ENCODE peak calls at places on chromosomes 13 and 19, in eight cellular contexts. X is mammary epithelial cell; C is fibroblast of lung; O is naive thymus-derived CD4-positive, alpha-beta T cell; S is left ventricle myocardium inferior; D is pancreas; G is heart left ventricle; U is right cardiac atrium. A is an unnamed sample.

GRCh38 chr13:36297259-36297599 is 385 bp downstream of the CCDC169 start:
- DNase-seq in X (no peak), C (peak; percentile 55), O (no peak), S (no peak), D (no peak), G (no peak), U (no peak), A (no peak)

GRCh38 chr13:36355632-36356031 is 9.4 kb upstream of the SPART start:
- DNase-seq in X (no peak), C (no peak), O (no peak), S (no peak), D (no peak), G (no peak), U (no peak), A (no peak)

GRCh38 chr13:29593605-29594297 is 1.7 kb downstream of the SLC7A1 start:
- DNase-seq in X (no peak), C (no peak), O (no peak), S (no peak), D (no peak), G (no peak), U (no peak), A (no peak)

GRCh38 chr13:64127856-64128255 is 2712.2 kb upstream of the PCDH20 start:
- DNase-seq in X (no peak), C (no peak), O (no peak), S (no peak), D (no peak), G (no peak), U (no peak), A (no peak)

GRCh38 chr19:2089001-2089711 is 7.0 kb downstream of the MOB3A start:
- DNase-seq in X (peak; percentile 93), C (no peak), O (no peak), S (no peak), D (no peak), G (no peak), U (no peak), A (no peak)

GRCh38 chr13:95154441-95154886 is 146.8 kb downstream of the ABCC4 start:
- DNase-seq in X (peak; percentile 50), C (peak; percentile 21), O (no peak), S (no peak), D (no peak), G (no peak), U (no peak), A (no peak)

GRCh38 chr19:16233836-16234551 is 36.3 kb downstream of the AP1M1 start:
- DNase-seq in X (no peak), C (no peak), O (no peak), S (no peak), D (peak; percentile 63), G (no peak), U (no peak), A (no peak)

GRCh38 chr13:21458816-21459701 is at the start of gene ZDHHC20:
- DNase-seq in X (peak; percentile 78), C (peak; percentile 82), O (peak; percentile 88), S (peak; percentile 92), D (peak; percentile 93), G (peak; percentile 92), U (peak; percentile 91), A (peak; percentile 58)

GRCh38 chr19:48498922-48499321 is 12.7 kb downstream of the LMTK3 start:
- DNase-seq in X (no peak), C (no peak), O (no peak), S (no peak), D (no peak), G (no peak), U (no peak), A (no peak)

GRCh38 chr19:1521636-1522035 is 2.2 kb upstream of the PLK5 start:
- DNase-seq in X (no peak), C (no peak), O (no peak), S (peak; percentile 46), D (no peak), G (no peak), U (no peak), A (no peak)

GRCh38 chr13:91323349-91323748 is 24.1 kb upstream of the MIR17HG start:
- DNase-seq in X (no peak), C (no peak), O (peak; percentile 13), S (no peak), D (no peak), G (no peak), U (no peak), A (no peak)

GRCh38 chr19:4268816-4269430 is 10.1 kb upstream of the SHD start:
- DNase-seq in X (no peak), C (no peak), O (no peak), S (no peak), D (no peak), G (no peak), U (no peak), A (no peak)

GRCh38 chr19:4267101-4267900 is 11.8 kb upstream of the SHD start:
- DNase-seq in X (peak; percentile 42), C (peak; percentile 39), O (peak; percentile 43), S (peak; percentile 42), D (peak; percentile 87), G (peak; percentile 34), U (peak; percentile 47), A (no peak)

GRCh38 chr19:4267901-4268815 is 10.9 kb upstream of the SHD start:
- DNase-seq in X (no peak), C (no peak), O (no peak), S (no peak), D (peak; percentile 80), G (no peak), U (no peak), A (no peak)

GRCh38 chr19:4266253-4267000 is 12.6 kb upstream of the SHD start:
- DNase-seq in X (no peak), C (no peak), O (no peak), S (no peak), D (no peak), G (no peak), U (no peak), A (no peak)

DNA sequence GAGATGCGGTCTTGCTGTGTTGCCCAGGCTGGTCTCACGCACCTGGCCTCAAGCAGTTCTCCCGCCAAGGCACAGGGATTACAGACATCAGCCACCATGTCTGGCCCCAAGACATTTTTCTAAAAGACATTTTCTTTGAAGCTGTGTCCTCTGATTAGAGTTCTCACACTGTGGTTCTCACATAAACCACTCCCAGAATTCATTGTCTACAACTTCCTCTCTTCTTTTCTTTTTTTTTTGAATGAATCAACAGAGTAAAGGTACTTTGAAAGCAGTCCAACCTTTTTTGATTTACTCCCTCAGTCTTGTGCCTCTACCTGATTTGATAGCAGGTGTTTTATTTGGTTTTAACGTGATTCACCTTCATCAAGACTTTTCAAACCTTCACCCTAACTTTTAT is 14.3 kb upstream of the SHD start:
- DNase-seq in X (no peak), C (no peak), O (peak; percentile 36), S (no peak), D (no peak), G (no peak), U (no peak), A (no peak)
- H3K4me1 ChIP-seq in X (no peaks in the 10 kb centered on the region), C (no peaks in the 10 kb centered on the region), O (peaks cover 6% of the 10 kb centered on the region), S (no peaks in the 10 kb centered on the region), D (no peaks in the 10 kb centered on the region), G (no peaks in the 10 kb centered on the region), U (no peaks in the 10 kb centered on the region), A (no peaks in the 10 kb centered on the region)

GRCh38 chr19:9321338-9321737 is 2.6 kb upstream of the ZNF559 start:
- DNase-seq in X (no peak), C (no peak), O (no peak), S (no peak), D (peak; percentile 43), G (no peak), U (no peak), A (no peak)

GRCh38 chr19:9324584-9324962 is 594 bp downstream of the ZNF559 start:
- DNase-seq in X (no peak), C (no peak), O (no peak), S (no peak), D (no peak), G (no peak), U (no peak), A (no peak)

GRCh38 chr19:9329999-9330398 is 6.0 kb downstream of the ZNF559 start:
- DNase-seq in X (no peak), C (no peak), O (no peak), S (no peak), D (no peak), G (no peak), U (no peak), A (no peak)

GRCh38 chr19:9323557-9323918 is 441 bp upstream of the ZNF559 start:
- DNase-seq in X (peak; percentile 69), C (peak; percentile 90), O (no peak), S (peak; percentile 67), D (no peak), G (peak; percentile 86), U (peak; percentile 65), A (peak; percentile 14)

DNA sequence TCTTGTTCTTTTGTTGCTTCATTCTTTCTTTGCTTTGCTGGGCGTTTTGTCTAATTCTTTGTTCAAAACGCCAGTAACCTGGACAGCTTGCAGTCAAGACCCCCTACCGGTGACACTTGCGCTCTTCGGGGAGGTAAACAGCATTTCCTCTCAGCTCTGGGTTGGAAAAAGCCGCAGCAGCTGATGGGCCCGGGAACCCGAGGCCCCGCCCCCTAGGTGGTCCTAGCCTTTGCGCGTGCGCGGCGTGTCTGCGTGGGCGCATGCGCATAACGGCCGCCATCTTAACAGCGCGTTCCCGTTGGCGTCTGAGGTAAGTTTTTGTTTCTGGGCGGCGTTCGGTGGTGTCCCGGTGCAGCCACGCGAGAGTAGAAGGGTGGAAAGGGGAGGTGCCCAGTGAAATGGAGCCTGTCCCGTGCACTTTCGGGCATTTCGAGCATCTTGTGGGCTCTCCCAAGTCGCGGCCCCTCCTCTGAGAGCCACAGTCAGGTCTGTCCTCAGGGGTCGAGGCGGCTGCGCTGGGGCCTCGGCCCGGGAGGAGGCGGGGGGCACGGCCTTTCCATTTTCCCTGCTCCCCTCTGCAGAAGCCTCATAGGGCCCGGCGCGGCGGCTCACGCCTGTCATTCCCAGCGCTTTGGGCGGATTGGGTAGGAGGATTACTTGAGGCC is at the start of gene ZNF559:
- DNase-seq in X (peak; percentile 94), C (peak; percentile 96), O (peak; percentile 97), S (peak; percentile 93), D (peak; percentile 97), G (peak; percentile 94), U (peak; percentile 91), A (peak; percentile 74)
- H3K9me3 ChIP-seq in X (peaks cover 23% of the 10 kb centered on the region), C (no peaks in the 10 kb centered on the region), O (no peaks in the 10 kb centered on the region), S (peaks cover 44% of the 10 kb centered on the region), D (no peaks in the 10 kb centered on the region), G (peaks cover 41% of the 10 kb centered on the region), U (peaks cover 2% of the 10 kb centered on the region), A (peaks cover 18% of the 10 kb centered on the region)

DNA sequence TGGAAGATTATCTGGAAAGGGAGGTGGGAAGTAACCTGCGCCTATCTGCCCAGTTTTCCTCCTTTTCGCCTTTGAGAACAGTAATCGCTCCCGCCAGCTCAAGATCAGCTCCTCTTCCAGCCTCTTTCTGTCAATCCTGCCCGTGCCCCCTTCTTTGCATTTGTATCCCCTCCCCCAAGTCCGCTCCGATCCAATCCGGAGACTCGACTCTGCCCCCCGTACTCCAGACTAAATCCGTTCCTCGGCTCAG is 327 bp upstream of the RAB4B start:
- DNase-seq in X (no peak), C (no peak), O (no peak), S (no peak), D (no peak), G (no peak), U (no peak), A (no peak)
- H3K4me1 ChIP-seq in X (peaks cover 27% of the 10 kb centered on the region), C (peaks cover 11% of the 10 kb centered on the region), O (peaks cover 24% of the 10 kb centered on the region), S (peaks cover 19% of the 10 kb centered on the region), D (no peaks in the 10 kb centered on the region), G (peaks cover 19% of the 10 kb centered on the region), U (peaks cover 4% of the 10 kb centered on the region), A (peaks cover 13% of the 10 kb centered on the region)

DNA sequence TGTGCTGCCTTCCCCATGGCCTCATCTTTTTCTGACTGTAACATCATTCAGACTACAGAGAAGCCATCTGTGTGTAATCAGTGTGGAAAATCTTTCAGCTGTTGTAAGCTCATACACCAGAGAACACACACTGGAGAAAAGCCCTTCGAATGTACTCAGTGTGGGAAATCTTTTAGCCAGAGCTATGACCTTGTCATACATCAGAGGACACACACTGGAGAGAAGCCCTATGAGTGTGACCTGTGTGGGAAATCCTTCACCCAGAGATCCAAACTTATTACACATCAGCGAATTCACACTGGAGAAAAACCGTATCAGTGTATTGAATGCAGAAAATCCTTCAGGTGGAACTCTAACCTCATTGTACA is 17.2 kb upstream of the ZNF8 start:
- DNase-seq in X (no peak), C (peak; percentile 12), O (no peak), S (no peak), D (no peak), G (no peak), U (no peak), A (no peak)
- H3K9me3 ChIP-seq in X (peaks cover 95% of the 10 kb centered on the region), C (peaks cover 20% of the 10 kb centered on the region), O (peaks cover 37% of the 10 kb centered on the region), S (peaks cover 100% of the 10 kb centered on the region), D (peaks cover 23% of the 10 kb centered on the region), G (peaks cover 100% of the 10 kb centered on the region), U (peaks cover 66% of the 10 kb centered on the region), A (peaks cover 97% of the 10 kb centered on the region)